ENCODE peak calls at places on chromosomes 6 and 20, in four cellular contexts. One of them, this sample, is unnamed.

GRCh38 chr6:55833284-55833683 is 42.1 kb downstream of the BMP5 start:
- DNase-seq in HCT116: no peak
- DNase-seq in K562: no peak
- DNase-seq in H1: no peak
- DNase-seq in this sample: no peak

GRCh38 chr20:57224641-57225138 is 41.8 kb downstream of the BMP7 start:
- DNase-seq in HCT116: no peak
- DNase-seq in K562: no peak
- DNase-seq in H1: no peak
- DNase-seq in this sample: no peak

GRCh38 chr6:98094696-98095095 is 739.7 kb upstream of the POU3F2 start:
- DNase-seq in HCT116: no peak
- DNase-seq in K562: no peak
- DNase-seq in H1: no peak
- DNase-seq in this sample: no peak

GRCh38 chr6:153038378-153038777 is 35.9 kb upstream of the MTRF1L start:
- DNase-seq in HCT116: no peak
- DNase-seq in K562: no peak
- DNase-seq in H1: no peak
- DNase-seq in this sample: no peak

GRCh38 chr20:36957875-36958667 is 6.6 kb upstream of the SAMHD1 start:
- DNase-seq in HCT116: no peak
- DNase-seq in K562: no peak
- DNase-seq in H1: no peak
- DNase-seq in this sample: no peak

GRCh38 chr6:150897400-150897943 is 32.0 kb downstream of the MTHFD1L start:
- DNase-seq in HCT116: no peak
- DNase-seq in K562: no peak
- DNase-seq in H1: no peak
- DNase-seq in this sample: peak

GRCh38 chr6:46323312-46323965 is 152.7 kb upstream of the ENPP5 start:
- DNase-seq in HCT116: no peak
- DNase-seq in K562: no peak
- DNase-seq in H1: no peak
- DNase-seq in this sample: no peak

GRCh38 chr20:63043348-63044203 is 36.8 kb upstream of the BHLHE23 start:
- DNase-seq in HCT116: no peak
- DNase-seq in K562: no peak
- DNase-seq in H1: no peak
- DNase-seq in this sample: no peak

GRCh38 chr6:148818939-148819575 is 72.2 kb downstream of the UST start:
- DNase-seq in HCT116: no peak
- DNase-seq in K562: no peak
- DNase-seq in H1: peak
- DNase-seq in this sample: no peak

GRCh38 chr6:145277358-145278097 is 457.8 kb downstream of the EPM2A start:
- DNase-seq in HCT116: no peak
- DNase-seq in K562: no peak
- DNase-seq in H1: no peak
- DNase-seq in this sample: no peak

GRCh38 chr20:10005885-10006284 is 28.9 kb upstream of the ANKEF1 start:
- DNase-seq in HCT116: no peak
- DNase-seq in K562: peak
- DNase-seq in H1: no peak
- DNase-seq in this sample: no peak

GRCh38 chr20:10007747-10008146 is 27.0 kb upstream of the ANKEF1 start:
- DNase-seq in HCT116: no peak
- DNase-seq in K562: no peak
- DNase-seq in H1: no peak
- DNase-seq in this sample: no peak

GRCh38 chr20:10007158-10007557 is 27.6 kb upstream of the ANKEF1 start:
- DNase-seq in HCT116: no peak
- DNase-seq in K562: no peak
- DNase-seq in H1: no peak
- DNase-seq in this sample: no peak

GRCh38 chr20:10004900-10005299 is 29.9 kb upstream of the ANKEF1 start:
- DNase-seq in HCT116: no peak
- DNase-seq in K562: no peak
- DNase-seq in H1: no peak
- DNase-seq in this sample: no peak

GRCh38 chr20:10006461-10006860 is 28.3 kb upstream of the ANKEF1 start:
- DNase-seq in HCT116: no peak
- DNase-seq in K562: no peak
- DNase-seq in H1: no peak
- DNase-seq in this sample: no peak
- TF ChIP-seq EGR1 in HCT116: no peak
- TF ChIP-seq EGR1 in K562: no peak
- TF ChIP-seq EGR1 in H1: no peak
- TF ChIP-seq EGR1 in this sample: no peak

GRCh38 chr6:42243046-42243445 is 25.4 kb upstream of the MRPS10 start:
- DNase-seq in HCT116: no peak
- DNase-seq in K562: no peak
- DNase-seq in H1: no peak
- DNase-seq in this sample: no peak

GRCh38 chr6:42237857-42238256 is 20.2 kb upstream of the MRPS10 start:
- DNase-seq in HCT116: no peak
- DNase-seq in K562: no peak
- DNase-seq in H1: no peak
- DNase-seq in this sample: no peak

GRCh38 chr6:42239736-42240375 is 22.2 kb upstream of the MRPS10 start:
- DNase-seq in HCT116: no peak
- DNase-seq in K562: no peak
- DNase-seq in H1: no peak
- DNase-seq in this sample: no peak

GRCh38 chr6:42239333-42239732 is 21.7 kb upstream of the MRPS10 start:
- DNase-seq in HCT116: no peak
- DNase-seq in K562: no peak
- DNase-seq in H1: no peak
- DNase-seq in this sample: no peak

GRCh38 chr6:42241915-42242314 is 24.3 kb upstream of the MRPS10 start:
- DNase-seq in HCT116: no peak
- DNase-seq in K562: no peak
- DNase-seq in H1: peak
- DNase-seq in this sample: no peak
- TF ChIP-seq EGR1 in HCT116: no peak
- TF ChIP-seq EGR1 in K562: no peak
- TF ChIP-seq EGR1 in H1: no peak
- TF ChIP-seq EGR1 in this sample: no peak

DNA sequence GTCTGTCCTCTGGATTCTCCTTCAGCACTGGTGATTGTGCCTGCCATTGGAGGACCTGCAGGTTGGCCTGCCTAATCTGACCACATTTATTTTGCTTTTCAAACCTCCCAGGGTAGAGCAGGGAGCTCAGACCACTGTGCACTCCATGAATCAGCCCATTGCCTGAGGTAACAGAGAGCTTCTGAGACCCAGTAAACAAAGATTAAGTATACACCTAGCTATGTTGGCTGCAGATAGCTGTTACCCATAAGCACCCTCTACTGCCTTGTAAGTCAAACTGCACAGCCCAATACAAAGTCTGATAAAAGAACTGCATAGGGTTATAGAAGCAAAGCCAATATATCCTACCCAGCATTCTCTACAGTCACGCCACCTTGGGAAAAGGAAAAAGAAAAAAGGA is 338.7 kb downstream of the HTR1B start:
- DNase-seq in HCT116: no peak
- DNase-seq in K562: no peak
- DNase-seq in H1: no peak
- DNase-seq in this sample: no peak
- TF ChIP-seq EGR1 in HCT116: no peak
- TF ChIP-seq EGR1 in K562: no peak
- TF ChIP-seq EGR1 in H1: no peak
- TF ChIP-seq EGR1 in this sample: no peak

DNA sequence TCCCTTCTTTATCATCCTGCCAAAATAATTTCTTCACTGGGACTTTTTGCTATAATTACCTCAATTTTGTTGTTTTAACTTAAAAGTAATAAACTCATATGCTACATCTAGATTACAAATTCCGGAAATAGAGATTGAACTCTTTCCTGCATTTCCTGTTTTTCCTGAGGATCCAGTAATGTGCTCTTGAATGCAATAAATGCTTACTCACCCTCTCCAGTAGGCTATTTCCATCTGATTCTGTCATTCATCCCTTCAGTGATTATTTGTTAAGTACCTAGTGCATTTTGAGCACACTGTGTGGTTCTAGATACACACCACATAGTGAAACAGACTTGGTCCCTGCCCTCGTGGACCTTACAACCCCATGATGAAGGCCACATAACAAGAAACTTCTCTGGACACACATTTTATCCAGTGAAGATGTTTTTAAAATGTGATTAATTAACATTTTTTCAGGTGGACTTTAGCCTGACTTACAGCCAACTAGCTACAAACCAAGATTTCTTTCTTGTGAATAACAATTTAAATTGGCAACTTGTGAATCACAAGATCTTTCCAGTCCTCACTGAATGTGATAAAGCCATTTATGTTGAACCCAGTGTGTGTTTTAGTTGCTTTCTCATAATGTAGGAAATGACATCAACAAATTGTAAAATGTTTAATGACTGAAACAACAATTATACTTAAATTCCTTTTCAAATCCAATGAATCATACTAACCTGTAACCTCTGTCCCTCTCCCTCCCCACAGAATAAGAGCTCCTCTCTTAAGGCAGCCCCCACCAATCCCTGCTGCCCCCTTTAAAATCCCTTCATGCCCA is 272.3 kb downstream of the KHDC1L start:
- DNase-seq in HCT116: no peak
- DNase-seq in K562: no peak
- DNase-seq in H1: no peak
- DNase-seq in this sample: no peak
- TF ChIP-seq EGR1 in HCT116: no peak
- TF ChIP-seq EGR1 in K562: no peak
- TF ChIP-seq EGR1 in H1: no peak
- TF ChIP-seq EGR1 in this sample: no peak

GRCh38 chr6:130500693-130501092 is 134.9 kb downstream of the TMEM200A start:
- DNase-seq in HCT116: no peak
- DNase-seq in K562: no peak
- DNase-seq in H1: no peak
- DNase-seq in this sample: no peak

GRCh38 chr6:130505808-130506207 is 140.0 kb downstream of the TMEM200A start:
- DNase-seq in HCT116: no peak
- DNase-seq in K562: no peak
- DNase-seq in H1: no peak
- DNase-seq in this sample: no peak

GRCh38 chr6:130503146-130503545 is 137.3 kb downstream of the TMEM200A start:
- DNase-seq in HCT116: no peak
- DNase-seq in K562: no peak
- DNase-seq in H1: no peak
- DNase-seq in this sample: no peak
- TF ChIP-seq EGR1 in HCT116: no peak
- TF ChIP-seq EGR1 in K562: no peak
- TF ChIP-seq EGR1 in H1: no peak
- TF ChIP-seq EGR1 in this sample: no peak

GRCh38 chr6:135586844-135587243 is 89.3 kb upstream of the AHI1 start:
- DNase-seq in HCT116: no peak
- DNase-seq in K562: no peak
- DNase-seq in H1: no peak
- DNase-seq in this sample: peak

GRCh38 chr6:135594000-135594399 is 96.5 kb upstream of the AHI1 start:
- DNase-seq in HCT116: no peak
- DNase-seq in K562: no peak
- DNase-seq in H1: no peak
- DNase-seq in this sample: no peak

GRCh38 chr6:135586388-135586787 is 88.8 kb upstream of the AHI1 start:
- DNase-seq in HCT116: no peak
- DNase-seq in K562: no peak
- DNase-seq in H1: no peak
- DNase-seq in this sample: no peak

DNA sequence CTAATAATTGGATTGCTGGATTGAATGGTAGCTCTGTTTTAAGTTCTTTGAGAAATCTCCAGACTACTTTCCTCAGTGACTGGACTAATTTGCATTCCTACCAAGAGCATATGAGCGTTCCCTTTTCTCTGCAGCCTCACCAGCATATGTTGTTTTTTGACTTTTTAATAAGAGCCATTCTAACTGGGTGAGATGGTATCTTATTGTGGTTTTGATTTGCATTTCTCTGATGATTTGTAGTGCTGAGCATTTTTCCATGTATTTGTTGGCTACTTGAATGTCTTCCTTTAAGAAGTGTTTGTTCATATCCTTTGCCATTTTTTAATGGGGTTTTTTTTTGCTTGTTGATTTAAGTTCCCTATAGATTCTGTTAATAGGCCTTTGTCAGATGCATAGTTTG is 94.7 kb upstream of the AHI1 start:
- DNase-seq in HCT116: no peak
- DNase-seq in K562: no peak
- DNase-seq in H1: no peak
- DNase-seq in this sample: no peak
- TF ChIP-seq EGR1 in HCT116: no peak
- TF ChIP-seq EGR1 in K562: no peak
- TF ChIP-seq EGR1 in H1: no peak
- TF ChIP-seq EGR1 in this sample: no peak

GRCh38 chr6:36627801-36628246 is 33.7 kb downstream of the SRSF3 start:
- DNase-seq in HCT116: no peak
- DNase-seq in K562: no peak
- DNase-seq in H1: no peak
- DNase-seq in this sample: no peak
- TF ChIP-seq EGR1 in HCT116: no peak
- TF ChIP-seq EGR1 in K562: no peak
- TF ChIP-seq EGR1 in H1: no peak
- TF ChIP-seq EGR1 in this sample: no peak

GRCh38 chr6:79764758-79765157 is 133.6 kb downstream of the SH3BGRL2 start:
- DNase-seq in HCT116: no peak
- DNase-seq in K562: no peak
- DNase-seq in H1: no peak
- DNase-seq in this sample: no peak

GRCh38 chr6:79756496-79756895 is 125.4 kb downstream of the SH3BGRL2 start:
- DNase-seq in HCT116: no peak
- DNase-seq in K562: no peak
- DNase-seq in H1: no peak
- DNase-seq in this sample: no peak

GRCh38 chr6:79763301-79763700 is 132.2 kb downstream of the SH3BGRL2 start:
- DNase-seq in HCT116: no peak
- DNase-seq in K562: no peak
- DNase-seq in H1: no peak
- DNase-seq in this sample: no peak

GRCh38 chr6:79762370-79762769 is 131.2 kb downstream of the SH3BGRL2 start:
- DNase-seq in HCT116: peak
- DNase-seq in K562: no peak
- DNase-seq in H1: no peak
- DNase-seq in this sample: no peak
- TF ChIP-seq EGR1 in HCT116: no peak
- TF ChIP-seq EGR1 in K562: no peak
- TF ChIP-seq EGR1 in H1: no peak
- TF ChIP-seq EGR1 in this sample: no peak

GRCh38 chr6:30646450-30647038 is 389 bp upstream of the C6orf136 start:
- DNase-seq in HCT116: no peak
- DNase-seq in K562: peak
- DNase-seq in H1: peak
- DNase-seq in this sample: no peak
- TF ChIP-seq EGR1 in HCT116: peak
- TF ChIP-seq EGR1 in K562: no peak
- TF ChIP-seq EGR1 in H1: no peak
- TF ChIP-seq EGR1 in this sample: no peak

GRCh38 chr6:85506441-85507093 is 56.7 kb downstream of the NT5E start:
- DNase-seq in HCT116: no peak
- DNase-seq in K562: no peak
- DNase-seq in H1: no peak
- DNase-seq in this sample: no peak
- TF ChIP-seq EGR1 in HCT116: no peak
- TF ChIP-seq EGR1 in K562: no peak
- TF ChIP-seq EGR1 in H1: no peak
- TF ChIP-seq EGR1 in this sample: no peak